ENCODE peak calls at places on chromosome 18, in eight cellular contexts. G is activated CD8-positive, alpha-beta memory T cell treated with anti-CD3 and anti-CD28 coated beads, Interleukin-2, amount 50 U/mL, for 48 hours; J is foreskin fibroblast; Y is prostate gland; X is NCI-H524; K is HCT116; R is nucleus accumbens; T is activated CD4-positive, alpha-beta T cell treated with anti-CD3 and anti-CD28 coated beads, Interleukin-2, amount 50 U/mL, for 48 hours. B is an unnamed sample.

GRCh38 chr18:28398491-28398890 is 221.6 kb upstream of the CDH2 start:
- DNase-seq in G (no peak), J (no peak), Y (no peak), X (no peak), K (no peak), R (no peak), T (no peak), B (no peak)

GRCh38 chr18:59839241-59839640 is 60.6 kb upstream of the PMAIP1 start:
- DNase-seq in G (no peak), J (no peak), Y (no peak), X (no peak), K (no peak), R (no peak), T (no peak), B (no peak)

GRCh38 chr18:12637393-12637792 is 20.5 kb downstream of the SPIRE1 start:
- DNase-seq in G (no peak), J (no peak), Y (no peak), X (no peak), K (no peak), R (no peak), T (no peak), B (no peak)

GRCh38 chr18:63031439-63031838 is 288.1 kb downstream of the BCL2 start:
- DNase-seq in G (no peak), J (no peak), Y (no peak), X (peak; percentile 40), K (no peak), R (no peak), T (no peak), B (no peak)

GRCh38 chr18:10936211-10937053 is 212.9 kb downstream of the PIEZO2 start:
- DNase-seq in G (no peak), J (peak; percentile 47), Y (no peak), X (no peak), K (no peak), R (no peak), T (no peak), B (no peak)

GRCh38 chr18:46220116-46220515 is 115.9 kb downstream of the HAUS1 start:
- DNase-seq in G (no peak), J (peak; percentile 89), Y (no peak), X (no peak), K (no peak), R (no peak), T (no peak), B (no peak)

GRCh38 chr18:63708650-63709049 is 5.9 kb downstream of the SERPINB11 start:
- DNase-seq in G (no peak), J (peak; percentile 89), Y (no peak), X (no peak), K (no peak), R (no peak), T (no peak), B (no peak)

GRCh38 chr18:25074925-25075693 is 276.9 kb downstream of the ZNF521 start:
- DNase-seq in G (no peak), J (no peak), Y (no peak), X (no peak), K (no peak), R (no peak), T (no peak), B (no peak)

GRCh38 chr18:36561046-36561445 is 263.5 kb downstream of the FHOD3 start:
- DNase-seq in G (no peak), J (no peak), Y (no peak), X (no peak), K (no peak), R (no peak), T (no peak), B (no peak)

GRCh38 chr18:73414598-73414997 is 546.8 kb upstream of the NETO1 start:
- DNase-seq in G (no peak), J (no peak), Y (no peak), X (no peak), K (no peak), R (no peak), T (no peak), B (no peak)

GRCh38 chr18:58691256-58691655 is 20.0 kb downstream of the MALT1 start:
- DNase-seq in G (no peak), J (no peak), Y (no peak), X (no peak), K (no peak), R (no peak), T (no peak), B (no peak)

GRCh38 chr18:22278798-22279197 is 109.4 kb downstream of the GATA6 start:
- DNase-seq in G (no peak), J (no peak), Y (no peak), X (no peak), K (no peak), R (no peak), T (no peak), B (no peak)

GRCh38 chr18:42045346-42045745 is 90.3 kb downstream of the PIK3C3 start:
- DNase-seq in G (no peak), J (peak; percentile 45), Y (no peak), X (no peak), K (no peak), R (no peak), T (no peak), B (no peak)

GRCh38 chr18:28112056-28112470 is 64.9 kb downstream of the CDH2 start:
- DNase-seq in G (no peak), J (peak; percentile 83), Y (no peak), X (no peak), K (no peak), R (no peak), T (no peak), B (no peak)

GRCh38 chr18:74518456-74519315 is 15.6 kb upstream of the CNDP1 start:
- DNase-seq in G (peak; percentile 44), J (no peak), Y (no peak), X (no peak), K (no peak), R (no peak), T (no peak), B (no peak)

GRCh38 chr18:13256444-13257305 is 38.1 kb downstream of the LDLRAD4 start:
- DNase-seq in G (peak; percentile 33), J (no peak), Y (no peak), X (peak; percentile 73), K (no peak), R (no peak), T (no peak), B (no peak)

GRCh38 chr18:22424564-22424963 is 6.8 kb upstream of the CTAGE1 start:
- DNase-seq in G (no peak), J (no peak), Y (no peak), X (no peak), K (no peak), R (no peak), T (no peak), B (no peak)

GRCh38 chr18:39660141-39660540 is 2094.5 kb upstream of the CELF4 start:
- DNase-seq in G (no peak), J (peak; percentile 61), Y (no peak), X (no peak), K (no peak), R (no peak), T (no peak), B (no peak)

GRCh38 chr18:72672364-72673151 is 128.4 kb upstream of the CBLN2 start:
- DNase-seq in G (no peak), J (peak; percentile 22), Y (no peak), X (no peak), K (no peak), R (no peak), T (no peak), B (no peak)

GRCh38 chr18:3297025-3297984 is 35.4 kb downstream of the MYL12B start:
- DNase-seq in G (peak; percentile 92), J (peak; percentile 76), Y (peak; percentile 80), X (peak; percentile 74), K (peak; percentile 94), R (peak; percentile 52), T (peak; percentile 97), B (peak; percentile 94)

GRCh38 chr18:55250729-55251128 is 291.5 kb upstream of the CCDC68 start:
- DNase-seq in G (no peak), J (peak; percentile 61), Y (no peak), X (no peak), K (no peak), R (no peak), T (no peak), B (peak; percentile 43)

GRCh38 chr18:7514796-7515440 is 52.2 kb upstream of the PTPRM start:
- DNase-seq in G (no peak), J (no peak), Y (no peak), X (no peak), K (no peak), R (no peak), T (no peak), B (no peak)

GRCh38 chr18:75139226-75139911 is 69.6 kb downstream of the PTGR3 start:
- DNase-seq in G (peak; percentile 29), J (no peak), Y (no peak), X (no peak), K (no peak), R (no peak), T (no peak), B (no peak)

GRCh38 chr18:60624207-60624606 is 251.6 kb upstream of the MC4R start:
- DNase-seq in G (no peak), J (no peak), Y (no peak), X (no peak), K (no peak), R (no peak), T (no peak), B (no peak)

GRCh38 chr18:3051718-3052410 is 38.9 kb upstream of the LPIN2 start:
- DNase-seq in G (no peak), J (no peak), Y (no peak), X (no peak), K (no peak), R (no peak), T (no peak), B (no peak)

B was measured in T-helper 2 cell treated with Interferon-gamma antibody and Interleukin-4, amounts not matched to agents 5 μg/mL and 100 μg/mL, for 36 hours.